ENCODE peak calls at places on chromosomes 5 and 9, in eight cellular contexts. One of them, this sample, is unnamed.
A peak's percentile ranks its signal among the peaks of the same experiment; 100 is the strongest.

GRCh38 chr5:177610770-177611445 is 11.0 kb downstream of the B4GALT7 start:
- DNase-seq in HepG2: no peak
- DNase-seq in epithelial cell of esophagus: no peak
- DNase-seq in small intestine: no peak
- DNase-seq in GM19239: no peak
- DNase-seq in left ventricle myocardium inferior: no peak
- DNase-seq in ovary: no peak
- DNase-seq in CD4-positive, alpha-beta T cell: no peak
- DNase-seq in this sample: no peak

GRCh38 chr9:81537964-81538363 is 151.4 kb downstream of the TLE1 start:
- DNase-seq in epithelial cell of esophagus: no peak
- DNase-seq in CD4-positive, alpha-beta T cell: no peak
- DNase-seq in small intestine: no peak
- DNase-seq in left ventricle myocardium inferior: no peak
- DNase-seq in ovary: no peak
- DNase-seq in GM19239: no peak
- DNase-seq in HepG2: no peak
- DNase-seq in this sample: no peak

GRCh38 chr5:171386861-171387254 is 791 bp upstream of the NPM1 start:
- DNase-seq in HepG2: no peak
- DNase-seq in left ventricle myocardium inferior: no peak
- DNase-seq in GM19239: no peak
- DNase-seq in epithelial cell of esophagus: peak; percentile 8
- DNase-seq in ovary: no peak
- DNase-seq in CD4-positive, alpha-beta T cell: no peak
- DNase-seq in small intestine: no peak
- DNase-seq in this sample: no peak

GRCh38 chr5:170110403-170111087 is 4.8 kb downstream of the FOXI1 start:
- DNase-seq in CD4-positive, alpha-beta T cell: no peak
- DNase-seq in GM19239: no peak
- DNase-seq in epithelial cell of esophagus: no peak
- DNase-seq in ovary: no peak
- DNase-seq in small intestine: no peak
- DNase-seq in HepG2: no peak
- DNase-seq in left ventricle myocardium inferior: no peak
- DNase-seq in this sample: no peak

GRCh38 chr5:51380603-51381207 is 2.5 kb upstream of the ISL1 start:
- DNase-seq in small intestine: peak; percentile 25
- DNase-seq in ovary: no peak
- DNase-seq in epithelial cell of esophagus: peak; percentile 69
- DNase-seq in CD4-positive, alpha-beta T cell: no peak
- DNase-seq in GM19239: no peak
- DNase-seq in HepG2: peak; percentile 6
- DNase-seq in left ventricle myocardium inferior: no peak
- DNase-seq in this sample: no peak

GRCh38 chr5:84231390-84231789 is 153.3 kb downstream of the EDIL3 start:
- DNase-seq in ovary: no peak
- DNase-seq in small intestine: no peak
- DNase-seq in GM19239: no peak
- DNase-seq in epithelial cell of esophagus: no peak
- DNase-seq in left ventricle myocardium inferior: no peak
- DNase-seq in HepG2: no peak
- DNase-seq in CD4-positive, alpha-beta T cell: no peak
- DNase-seq in this sample: no peak

GRCh38 chr5:155587458-155587857 is 573.9 kb downstream of the KIF4B start:
- DNase-seq in epithelial cell of esophagus: peak; percentile 12
- DNase-seq in HepG2: no peak
- DNase-seq in left ventricle myocardium inferior: no peak
- DNase-seq in GM19239: no peak
- DNase-seq in ovary: no peak
- DNase-seq in CD4-positive, alpha-beta T cell: no peak
- DNase-seq in small intestine: no peak
- DNase-seq in this sample: no peak

GRCh38 chr5:29963956-29964355 is 1229.5 kb upstream of the CDH6 start:
- DNase-seq in epithelial cell of esophagus: peak; percentile 7
- DNase-seq in small intestine: no peak
- DNase-seq in left ventricle myocardium inferior: no peak
- DNase-seq in CD4-positive, alpha-beta T cell: no peak
- DNase-seq in HepG2: no peak
- DNase-seq in ovary: no peak
- DNase-seq in GM19239: no peak
- DNase-seq in this sample: no peak

GRCh38 chr9:70133253-70134208 is 89.9 kb downstream of the MAMDC2 start:
- DNase-seq in ovary: no peak
- DNase-seq in left ventricle myocardium inferior: no peak
- DNase-seq in CD4-positive, alpha-beta T cell: no peak
- DNase-seq in GM19239: no peak
- DNase-seq in HepG2: no peak
- DNase-seq in epithelial cell of esophagus: peak; percentile 23
- DNase-seq in small intestine: no peak
- DNase-seq in this sample: no peak

GRCh38 chr9:99253772-99254431 is 31.8 kb downstream of the SEC61B start:
- DNase-seq in CD4-positive, alpha-beta T cell: no peak
- DNase-seq in HepG2: no peak
- DNase-seq in left ventricle myocardium inferior: no peak
- DNase-seq in GM19239: peak; percentile 62
- DNase-seq in epithelial cell of esophagus: peak; percentile 53
- DNase-seq in ovary: no peak
- DNase-seq in small intestine: no peak
- DNase-seq in this sample: no peak

GRCh38 chr9:123522921-123523320 is 166.9 kb downstream of the CRB2 start:
- DNase-seq in left ventricle myocardium inferior: no peak
- DNase-seq in CD4-positive, alpha-beta T cell: no peak
- DNase-seq in HepG2: no peak
- DNase-seq in small intestine: no peak
- DNase-seq in epithelial cell of esophagus: no peak
- DNase-seq in GM19239: no peak
- DNase-seq in ovary: no peak
- DNase-seq in this sample: no peak

GRCh38 chr5:10485142-10485795 is 43.6 kb downstream of the ROPN1L start:
- DNase-seq in small intestine: peak; percentile 49
- DNase-seq in HepG2: no peak
- DNase-seq in ovary: no peak
- DNase-seq in CD4-positive, alpha-beta T cell: no peak
- DNase-seq in epithelial cell of esophagus: no peak
- DNase-seq in left ventricle myocardium inferior: peak; percentile 65
- DNase-seq in GM19239: no peak
- DNase-seq in this sample: peak; percentile 77

GRCh38 chr5:131109540-131110255 is 55.4 kb downstream of the HINT1 start:
- DNase-seq in ovary: no peak
- DNase-seq in CD4-positive, alpha-beta T cell: no peak
- DNase-seq in epithelial cell of esophagus: peak; percentile 48
- DNase-seq in left ventricle myocardium inferior: no peak
- DNase-seq in HepG2: peak; percentile 17
- DNase-seq in GM19239: peak; percentile 16
- DNase-seq in small intestine: peak; percentile 36
- DNase-seq in this sample: peak; percentile 21

GRCh38 chr5:144083185-144083584 is 87.3 kb downstream of the YIPF5 start:
- DNase-seq in ovary: no peak
- DNase-seq in small intestine: no peak
- DNase-seq in CD4-positive, alpha-beta T cell: no peak
- DNase-seq in epithelial cell of esophagus: no peak
- DNase-seq in HepG2: no peak
- DNase-seq in left ventricle myocardium inferior: no peak
- DNase-seq in GM19239: no peak
- DNase-seq in this sample: no peak

GRCh38 chr5:80411589-80412219 is 3.8 kb downstream of the ZFYVE16 start:
- DNase-seq in small intestine: no peak
- DNase-seq in ovary: no peak
- DNase-seq in CD4-positive, alpha-beta T cell: no peak
- DNase-seq in HepG2: no peak
- DNase-seq in left ventricle myocardium inferior: no peak
- DNase-seq in epithelial cell of esophagus: no peak
- DNase-seq in GM19239: no peak
- DNase-seq in this sample: no peak

GRCh38 chr9:10268500-10269485 is 344.0 kb downstream of the PTPRD start:
- DNase-seq in epithelial cell of esophagus: peak; percentile 75
- DNase-seq in HepG2: peak; percentile 5
- DNase-seq in ovary: no peak
- DNase-seq in CD4-positive, alpha-beta T cell: no peak
- DNase-seq in GM19239: no peak
- DNase-seq in small intestine: no peak
- DNase-seq in left ventricle myocardium inferior: no peak
- DNase-seq in this sample: no peak

GRCh38 chr5:55338810-55339243 is 31.0 kb downstream of the MTREX start:
- DNase-seq in GM19239: no peak
- DNase-seq in CD4-positive, alpha-beta T cell: no peak
- DNase-seq in ovary: no peak
- DNase-seq in small intestine: no peak
- DNase-seq in left ventricle myocardium inferior: no peak
- DNase-seq in epithelial cell of esophagus: no peak
- DNase-seq in HepG2: no peak
- DNase-seq in this sample: no peak

GRCh38 chr9:89359636-89360315 is 41.5 kb downstream of the SECISBP2 start:
- DNase-seq in GM19239: no peak
- DNase-seq in CD4-positive, alpha-beta T cell: no peak
- DNase-seq in ovary: no peak
- DNase-seq in epithelial cell of esophagus: no peak
- DNase-seq in left ventricle myocardium inferior: no peak
- DNase-seq in small intestine: no peak
- DNase-seq in HepG2: no peak
- DNase-seq in this sample: peak; percentile 6

GRCh38 chr5:120942551-120942950 is 478.5 kb downstream of the PRR16 start:
- DNase-seq in small intestine: no peak
- DNase-seq in left ventricle myocardium inferior: no peak
- DNase-seq in ovary: no peak
- DNase-seq in epithelial cell of esophagus: peak; percentile 82
- DNase-seq in CD4-positive, alpha-beta T cell: no peak
- DNase-seq in HepG2: no peak
- DNase-seq in GM19239: no peak
- DNase-seq in this sample: no peak

GRCh38 chr5:123036391-123037103 is at the start of gene PPIC:
- DNase-seq in epithelial cell of esophagus: peak; percentile 87
- DNase-seq in HepG2: peak; percentile 50
- DNase-seq in ovary: peak; percentile 82
- DNase-seq in CD4-positive, alpha-beta T cell: no peak
- DNase-seq in GM19239: peak; percentile 28
- DNase-seq in small intestine: peak; percentile 93
- DNase-seq in left ventricle myocardium inferior: peak; percentile 90
- DNase-seq in this sample: peak; percentile 66

GRCh38 chr9:68731857-68732256 is 26.8 kb downstream of the PIP5K1B start:
- DNase-seq in left ventricle myocardium inferior: no peak
- DNase-seq in ovary: no peak
- DNase-seq in epithelial cell of esophagus: no peak
- DNase-seq in small intestine: peak; percentile 80
- DNase-seq in GM19239: no peak
- DNase-seq in HepG2: no peak
- DNase-seq in CD4-positive, alpha-beta T cell: no peak
- DNase-seq in this sample: no peak

GRCh38 chr5:72531496-72532190 is 24.4 kb upstream of the ZNF366 start:
- DNase-seq in HepG2: no peak
- DNase-seq in CD4-positive, alpha-beta T cell: no peak
- DNase-seq in epithelial cell of esophagus: no peak
- DNase-seq in small intestine: no peak
- DNase-seq in left ventricle myocardium inferior: no peak
- DNase-seq in ovary: no peak
- DNase-seq in GM19239: no peak
- DNase-seq in this sample: peak; percentile 31

GRCh38 chr9:134065720-134066419 is 2.0 kb downstream of the BRD3 start:
- DNase-seq in epithelial cell of esophagus: peak; percentile 79
- DNase-seq in small intestine: peak; percentile 77
- DNase-seq in CD4-positive, alpha-beta T cell: peak; percentile 36
- DNase-seq in GM19239: peak; percentile 89
- DNase-seq in left ventricle myocardium inferior: no peak
- DNase-seq in HepG2: peak; percentile 81
- DNase-seq in ovary: no peak
- DNase-seq in this sample: peak; percentile 31

GRCh38 chr5:58466939-58467338 is 7.1 kb upstream of the PLK2 start:
- DNase-seq in small intestine: peak; percentile 15
- DNase-seq in CD4-positive, alpha-beta T cell: no peak
- DNase-seq in ovary: no peak
- DNase-seq in epithelial cell of esophagus: peak; percentile 62
- DNase-seq in left ventricle myocardium inferior: no peak
- DNase-seq in GM19239: peak; percentile 32
- DNase-seq in HepG2: no peak
- DNase-seq in this sample: no peak

GRCh38 chr5:177003649-177004048 is 2.9 kb downstream of the UIMC1 start:
- DNase-seq in CD4-positive, alpha-beta T cell: no peak
- DNase-seq in ovary: no peak
- DNase-seq in left ventricle myocardium inferior: no peak
- DNase-seq in small intestine: no peak
- DNase-seq in GM19239: no peak
- DNase-seq in HepG2: no peak
- DNase-seq in epithelial cell of esophagus: peak; percentile 28
- DNase-seq in this sample: no peak

GRCh38 chr9:89204811-89205210 is 26.2 kb upstream of the SHC3 start:
- DNase-seq in HepG2: no peak
- DNase-seq in GM19239: no peak
- DNase-seq in CD4-positive, alpha-beta T cell: no peak
- DNase-seq in epithelial cell of esophagus: peak; percentile 6
- DNase-seq in left ventricle myocardium inferior: no peak
- DNase-seq in ovary: no peak
- DNase-seq in small intestine: no peak
- DNase-seq in this sample: no peak

GRCh38 chr9:135885100-135885853 is 22.1 kb downstream of the CAMSAP1 start:
- DNase-seq in left ventricle myocardium inferior: no peak
- DNase-seq in CD4-positive, alpha-beta T cell: no peak
- DNase-seq in ovary: no peak
- DNase-seq in GM19239: no peak
- DNase-seq in epithelial cell of esophagus: peak; percentile 44
- DNase-seq in HepG2: no peak
- DNase-seq in small intestine: no peak
- DNase-seq in this sample: no peak

GRCh38 chr9:30410273-30410672 is 1974.2 kb upstream of the ACO1 start:
- DNase-seq in ovary: no peak
- DNase-seq in small intestine: no peak
- DNase-seq in HepG2: no peak
- DNase-seq in CD4-positive, alpha-beta T cell: no peak
- DNase-seq in left ventricle myocardium inferior: no peak
- DNase-seq in GM19239: no peak
- DNase-seq in epithelial cell of esophagus: no peak
- DNase-seq in this sample: no peak

GRCh38 chr9:132892383-132892782 is 13.7 kb downstream of the SPACA9 start:
- DNase-seq in left ventricle myocardium inferior: no peak
- DNase-seq in small intestine: no peak
- DNase-seq in ovary: no peak
- DNase-seq in HepG2: no peak
- DNase-seq in epithelial cell of esophagus: no peak
- DNase-seq in CD4-positive, alpha-beta T cell: no peak
- DNase-seq in GM19239: no peak
- DNase-seq in this sample: no peak

GRCh38 chr5:56814361-56814962 is 887 bp upstream of the MAP3K1 start:
- DNase-seq in ovary: peak; percentile 20
- DNase-seq in GM19239: no peak
- DNase-seq in small intestine: no peak
- DNase-seq in CD4-positive, alpha-beta T cell: peak; percentile 38
- DNase-seq in left ventricle myocardium inferior: peak; percentile 44
- DNase-seq in HepG2: peak; percentile 28
- DNase-seq in epithelial cell of esophagus: no peak
- DNase-seq in this sample: no peak

GRCh38 chr9:121302341-121302740 is 34.4 kb downstream of the GSN start:
- DNase-seq in ovary: no peak
- DNase-seq in left ventricle myocardium inferior: no peak
- DNase-seq in CD4-positive, alpha-beta T cell: no peak
- DNase-seq in small intestine: no peak
- DNase-seq in epithelial cell of esophagus: no peak
- DNase-seq in GM19239: no peak
- DNase-seq in HepG2: no peak
- DNase-seq in this sample: no peak

GRCh38 chr5:177452688-177453638 is 6.3 kb downstream of the PRR7 start:
- DNase-seq in left ventricle myocardium inferior: no peak
- DNase-seq in CD4-positive, alpha-beta T cell: no peak
- DNase-seq in epithelial cell of esophagus: no peak
- DNase-seq in ovary: no peak
- DNase-seq in GM19239: no peak
- DNase-seq in HepG2: no peak
- DNase-seq in small intestine: peak; percentile 50
- DNase-seq in this sample: no peak